ENCODE peak calls at places on chromosomes 1 and 21, in six cellular contexts. F is tibial nerve, X is transverse colon, Z is ovary, O is sigmoid colon, A is uterus. P is an unnamed sample.

GRCh38 chr1:85225624-85226380 is 25.0 kb upstream of the SYDE2 start:
- DNase-seq in F (no peak), X (no peak), Z (no peak), O (no peak), A (no peak), P (no peak)

GRCh38 chr21:42694751-42695150 is 41.3 kb downstream of the PDE9A start:
- DNase-seq in F (no peak), X (no peak), Z (no peak), O (peak; percentile 54), A (no peak), P (no peak)

GRCh38 chr1:45660336-45660735 is 26.0 kb downstream of the GPBP1L1 start:
- DNase-seq in F (no peak), X (no peak), Z (no peak), O (no peak), A (no peak), P (no peak)

GRCh38 chr1:204736861-204737260 is 51.3 kb upstream of the LRRN2 start:
- DNase-seq in F (no peak), X (no peak), Z (no peak), O (no peak), A (no peak), P (no peak)

GRCh38 chr1:226095286-226095685 is 32.8 kb downstream of the H3-3A start:
- DNase-seq in F (no peak), X (no peak), Z (no peak), O (peak; percentile 26), A (no peak), P (no peak)

GRCh38 chr1:64263335-64263734 is 59.9 kb downstream of the UBE2U start:
- DNase-seq in F (no peak), X (no peak), Z (no peak), O (no peak), A (no peak), P (no peak)

GRCh38 chr21:28269173-28269572 is 723.5 kb downstream of the LTN1 start:
- DNase-seq in F (no peak), X (no peak), Z (no peak), O (no peak), A (no peak), P (no peak)

GRCh38 chr1:34755961-34756360 is 1.1 kb downstream of the GJB5 start:
- DNase-seq in F (no peak), X (no peak), Z (no peak), O (no peak), A (no peak), P (no peak)

GRCh38 chr1:162396201-162396906 is 14.8 kb downstream of the C1orf226 start:
- DNase-seq in F (no peak), X (no peak), Z (no peak), O (no peak), A (no peak), P (no peak)

GRCh38 chr1:117318456-117318855 is 48.8 kb upstream of the MAN1A2 start:
- DNase-seq in F (no peak), X (no peak), Z (no peak), O (no peak), A (no peak), P (no peak)

GRCh38 chr1:117313555-117313954 is 53.7 kb upstream of the MAN1A2 start:
- DNase-seq in F (no peak), X (no peak), Z (no peak), O (no peak), A (no peak), P (no peak)

GRCh38 chr1:117318011-117318410 is 49.2 kb upstream of the MAN1A2 start:
- DNase-seq in F (no peak), X (no peak), Z (no peak), O (no peak), A (no peak), P (no peak)

GRCh38 chr1:117308406-117308916 is 58.8 kb upstream of the MAN1A2 start:
- DNase-seq in F (no peak), X (no peak), Z (no peak), O (no peak), A (no peak), P (no peak)

GRCh38 chr1:117312453-117313138 is 54.7 kb upstream of the MAN1A2 start:
- DNase-seq in F (no peak), X (no peak), Z (no peak), O (no peak), A (no peak), P (no peak)
- TF ChIP-seq CTCF in F (no peak), X (peak; percentile 51), Z (no peak), O (no peak), A (peak; percentile 34), P (peak; percentile 52)

GRCh38 chr1:198106007-198106406 is 50.8 kb upstream of the NEK7 start:
- DNase-seq in F (no peak), X (no peak), Z (no peak), O (no peak), A (no peak), P (no peak)
- TF ChIP-seq POLR2A in F (no peak), X (no peak), Z (no peak), O (no peak), A (no peak), P (no peak)

GRCh38 chr1:192610114-192610958 is 25.6 kb upstream of the RGS13 start:
- DNase-seq in F (no peak), X (no peak), Z (no peak), O (no peak), A (no peak), P (no peak)
- H3K4me1 ChIP-seq in F (no peaks in the 10 kb centered on the region), X (peaks cover 8% of the 10 kb centered on the region), Z (no peaks in the 10 kb centered on the region), O (peaks cover 12% of the 10 kb centered on the region), A (no peaks in the 10 kb centered on the region), P (no peaks in the 10 kb centered on the region)

GRCh38 chr1:153494976-153495535 is 34.6 kb upstream of the S100A7 start:
- DNase-seq in F (peak; percentile 74), X (peak; percentile 76), Z (peak; percentile 79), O (peak; percentile 84), A (peak; percentile 81), P (peak; percentile 75)
- TF ChIP-seq CTCF in F (peak; percentile 92), X (peak; percentile 93), Z (peak; percentile 81), O (peak; percentile 99), A (peak; percentile 91), P (peak; percentile 93)

GRCh38 chr21:34890258-34890723 is 158.8 kb downstream of the RUNX1 start:
- DNase-seq in F (no peak), X (no peak), Z (no peak), O (no peak), A (no peak), P (no peak)

GRCh38 chr21:34888569-34889286 is 160.4 kb downstream of the RUNX1 start:
- DNase-seq in F (peak; percentile 88), X (peak; percentile 96), Z (peak; percentile 89), O (peak; percentile 97), A (peak; percentile 88), P (peak; percentile 97)

GRCh38 chr21:34889287-34889536 is 159.9 kb downstream of the RUNX1 start:
- DNase-seq in F (no peak), X (peak; percentile 50), Z (peak; percentile 67), O (peak; percentile 75), A (peak; percentile 25), P (peak; percentile 68)

GRCh38 chr21:34890724-34891609 is 158.1 kb downstream of the RUNX1 start:
- DNase-seq in F (no peak), X (peak; percentile 30), Z (peak; percentile 55), O (peak; percentile 75), A (no peak), P (no peak)

DNA sequence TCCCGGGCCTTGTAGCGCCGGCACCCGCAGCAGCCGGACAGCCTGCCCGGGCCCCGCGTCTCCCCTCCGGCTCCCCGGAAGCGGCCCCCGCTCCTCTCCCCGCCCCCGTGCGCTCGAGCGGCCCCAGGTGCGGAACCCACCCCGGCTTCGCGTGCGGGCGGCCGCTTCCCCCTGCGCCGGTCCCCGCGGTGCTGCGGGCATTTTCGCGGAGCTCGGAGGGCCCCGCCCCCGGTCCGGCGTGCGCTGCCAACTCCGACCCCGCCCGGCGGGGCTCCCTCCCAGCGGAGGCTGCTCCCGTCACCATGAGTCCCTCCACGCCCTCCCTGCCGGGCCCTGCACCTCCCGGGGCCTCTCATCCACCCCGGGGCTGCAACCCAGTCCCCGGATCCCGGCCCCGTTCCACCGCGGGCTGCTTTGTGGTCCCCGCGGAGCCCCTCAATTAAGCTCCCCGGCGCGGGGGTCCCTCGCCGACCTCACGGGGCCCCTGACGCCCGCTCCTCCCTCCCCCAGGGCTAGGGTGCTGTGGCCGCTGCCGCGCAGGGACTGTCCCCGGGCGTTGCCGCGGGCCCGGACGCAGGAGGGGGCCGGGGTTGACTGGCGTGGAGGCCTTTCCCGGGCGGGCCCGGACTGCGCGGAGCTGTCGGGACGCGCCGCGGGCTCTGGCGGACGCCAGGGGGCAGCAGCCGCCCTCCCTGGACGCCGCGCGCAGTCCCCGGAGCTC is 159.4 kb downstream of the RUNX1 start:
- DNase-seq in F (peak; percentile 47), X (peak; percentile 85), Z (peak; percentile 82), O (peak; percentile 86), A (peak; percentile 36), P (peak; percentile 71)
- TF ChIP-seq POLR2A in F (no peak), X (no peak), Z (no peak), O (no peak), A (no peak), P (no peak)

DNA sequence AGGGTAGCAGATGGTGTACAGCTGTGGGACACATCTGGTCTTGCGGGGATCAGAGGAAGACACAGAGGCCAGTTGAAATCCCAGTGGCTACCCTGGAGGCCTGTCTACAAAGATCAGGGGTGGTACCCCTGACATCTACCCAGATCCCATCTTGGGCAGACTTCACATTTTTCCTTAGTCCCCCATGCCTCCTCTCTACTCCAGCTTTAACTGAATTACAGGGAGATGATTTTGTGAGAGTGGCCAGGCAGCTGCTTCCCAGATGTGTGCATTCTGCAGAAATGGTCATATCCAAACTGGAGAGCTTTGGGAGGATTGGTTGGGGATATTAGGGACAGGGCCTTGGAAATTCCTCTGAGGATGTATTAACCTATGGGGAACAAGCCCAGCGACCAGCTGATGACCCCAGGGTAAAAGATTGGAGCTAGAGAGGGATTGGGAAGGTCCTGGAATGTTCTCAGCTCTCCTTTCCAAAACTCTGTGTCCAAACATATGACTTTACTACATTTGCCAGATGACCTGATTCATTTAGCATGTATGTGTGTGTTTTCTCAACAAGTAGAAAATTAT is 9.6 kb upstream of the CD34 start:
- DNase-seq in F (no peak), X (no peak), Z (no peak), O (peak; percentile 81), A (peak; percentile 63), P (no peak)
- H3K4me1 ChIP-seq in F (no peaks in the 10 kb centered on the region), X (peaks cover 13% of the 10 kb centered on the region), Z (peaks cover 4% of the 10 kb centered on the region), O (peaks cover 14% of the 10 kb centered on the region), A (peaks cover 3% of the 10 kb centered on the region), P (no peaks in the 10 kb centered on the region)

GRCh38 chr1:2288816-2289536 is 60.9 kb downstream of the SKI start:
- DNase-seq in F (no peak), X (no peak), Z (no peak), O (no peak), A (no peak), P (no peak)
- TF ChIP-seq CTCF in F (no peak), X (no peak), Z (no peak), O (no peak), A (no peak), P (no peak)

GRCh38 chr1:116350097-116350645 is 22.9 kb upstream of the ATP1A1 start:
- DNase-seq in F (no peak), X (no peak), Z (no peak), O (no peak), A (no peak), P (no peak)

GRCh38 chr1:116356067-116356466 is 17.0 kb upstream of the ATP1A1 start:
- DNase-seq in F (no peak), X (no peak), Z (no peak), O (no peak), A (no peak), P (no peak)

GRCh38 chr1:116352349-116352813 is 20.7 kb upstream of the ATP1A1 start:
- DNase-seq in F (no peak), X (no peak), Z (no peak), O (no peak), A (no peak), P (no peak)

GRCh38 chr1:116351914-116352313 is 21.1 kb upstream of the ATP1A1 start:
- DNase-seq in F (no peak), X (no peak), Z (no peak), O (no peak), A (no peak), P (no peak)

GRCh38 chr1:116353155-116353554 is 19.9 kb upstream of the ATP1A1 start:
- DNase-seq in F (no peak), X (no peak), Z (no peak), O (no peak), A (no peak), P (no peak)
- TF ChIP-seq POLR2A in F (no peak), X (no peak), Z (no peak), O (no peak), A (no peak), P (no peak)